ENCODE peak calls at places on chromosomes 12 and 14, in four cellular contexts. One of them, this sample, is unnamed.

GRCh38 chr14:77099425-77100167 is 1.5 kb downstream of the CIPC start:
- DNase-seq in left lung: no peak
- DNase-seq in osteocyte: no peak
- DNase-seq in upper lobe of right lung: no peak
- DNase-seq in this sample: no peak

GRCh38 chr12:53506450-53506785 is 866 bp downstream of the NPFF start:
- DNase-seq in left lung: no peak
- DNase-seq in osteocyte: no peak
- DNase-seq in upper lobe of right lung: no peak
- DNase-seq in this sample: no peak

GRCh38 chr12:18895540-18895939 is 157.6 kb downstream of the CAPZA3 start:
- DNase-seq in left lung: no peak
- DNase-seq in osteocyte: no peak
- DNase-seq in upper lobe of right lung: no peak
- DNase-seq in this sample: no peak

GRCh38 chr12:5586201-5586600 is 154.3 kb downstream of the NTF3 start:
- DNase-seq in left lung: no peak
- DNase-seq in osteocyte: no peak
- DNase-seq in upper lobe of right lung: no peak
- DNase-seq in this sample: no peak

GRCh38 chr12:6461401-6462233 is 8.9 kb downstream of the VAMP1 start:
- DNase-seq in left lung: peak; percentile 83
- DNase-seq in osteocyte: no peak
- DNase-seq in upper lobe of right lung: peak; percentile 83
- DNase-seq in this sample: peak; percentile 68

GRCh38 chr12:105285378-105285777 is 45.1 kb upstream of the C12orf75 start:
- DNase-seq in left lung: no peak
- DNase-seq in osteocyte: no peak
- DNase-seq in upper lobe of right lung: no peak
- DNase-seq in this sample: no peak

GRCh38 chr12:108843187-108843586 is 14.2 kb downstream of the SSH1 start:
- DNase-seq in left lung: no peak
- DNase-seq in osteocyte: no peak
- DNase-seq in upper lobe of right lung: no peak
- DNase-seq in this sample: no peak

GRCh38 chr12:111775205-111776193 is 8.8 kb downstream of the ALDH2 start:
- DNase-seq in left lung: peak; percentile 92
- DNase-seq in osteocyte: no peak
- DNase-seq in upper lobe of right lung: peak; percentile 92
- DNase-seq in this sample: no peak

GRCh38 chr12:34033628-34034296 is 11.5 kb downstream of the ALG10 start:
- DNase-seq in left lung: no peak
- DNase-seq in osteocyte: no peak
- DNase-seq in upper lobe of right lung: no peak
- DNase-seq in this sample: no peak

GRCh38 chr14:75277796-75278421 is 719 bp upstream of the FOS start:
- DNase-seq in left lung: no peak
- DNase-seq in osteocyte: no peak
- DNase-seq in upper lobe of right lung: no peak
- DNase-seq in this sample: no peak

GRCh38 chr12:15688202-15688736 is 100.9 kb downstream of the EPS8 start:
- DNase-seq in left lung: peak; percentile 47
- DNase-seq in osteocyte: peak; percentile 88
- DNase-seq in upper lobe of right lung: peak; percentile 77
- DNase-seq in this sample: no peak

GRCh38 chr12:47785887-47786661 is 13.0 kb downstream of the SLC48A1 start:
- DNase-seq in left lung: no peak
- DNase-seq in osteocyte: no peak
- DNase-seq in upper lobe of right lung: no peak
- DNase-seq in this sample: no peak

GRCh38 chr12:26293612-26294011 is 98.2 kb downstream of the SSPN start:
- DNase-seq in left lung: no peak
- DNase-seq in osteocyte: no peak
- DNase-seq in upper lobe of right lung: no peak
- DNase-seq in this sample: no peak

GRCh38 chr14:75821828-75822521 is 159.8 kb downstream of the TGFB3 start:
- DNase-seq in left lung: peak; percentile 36
- DNase-seq in osteocyte: no peak
- DNase-seq in upper lobe of right lung: no peak
- DNase-seq in this sample: no peak

GRCh38 chr12:19148860-19149259 is 19.3 kb downstream of the PLEKHA5 start:
- DNase-seq in left lung: no peak
- DNase-seq in osteocyte: no peak
- DNase-seq in upper lobe of right lung: no peak
- DNase-seq in this sample: no peak

GRCh38 chr12:42410345-42410744 is 84.4 kb downstream of the PPHLN1 start:
- DNase-seq in left lung: no peak
- DNase-seq in osteocyte: no peak
- DNase-seq in upper lobe of right lung: no peak
- DNase-seq in this sample: no peak

GRCh38 chr14:22753586-22753985 is 12.9 kb upstream of the OXA1L start:
- DNase-seq in left lung: no peak
- DNase-seq in osteocyte: no peak
- DNase-seq in upper lobe of right lung: no peak
- DNase-seq in this sample: no peak

GRCh38 chr14:90676859-90677258 is 139.4 kb downstream of the TTC7B start:
- DNase-seq in left lung: no peak
- DNase-seq in osteocyte: no peak
- DNase-seq in upper lobe of right lung: no peak
- DNase-seq in this sample: no peak

GRCh38 chr12:18246057-18246456 is 15.3 kb upstream of the PIK3C2G start:
- DNase-seq in left lung: no peak
- DNase-seq in osteocyte: no peak
- DNase-seq in upper lobe of right lung: no peak
- DNase-seq in this sample: no peak

GRCh38 chr12:102023343-102023930 is 38.4 kb downstream of the WASHC3 start:
- DNase-seq in left lung: no peak
- DNase-seq in osteocyte: no peak
- DNase-seq in upper lobe of right lung: no peak
- DNase-seq in this sample: no peak

GRCh38 chr12:113358381-113359132 is at the start of gene PLBD2:
- DNase-seq in left lung: peak; percentile 96
- DNase-seq in osteocyte: peak; percentile 98
- DNase-seq in upper lobe of right lung: peak; percentile 97
- DNase-seq in this sample: peak; percentile 88

DNA sequence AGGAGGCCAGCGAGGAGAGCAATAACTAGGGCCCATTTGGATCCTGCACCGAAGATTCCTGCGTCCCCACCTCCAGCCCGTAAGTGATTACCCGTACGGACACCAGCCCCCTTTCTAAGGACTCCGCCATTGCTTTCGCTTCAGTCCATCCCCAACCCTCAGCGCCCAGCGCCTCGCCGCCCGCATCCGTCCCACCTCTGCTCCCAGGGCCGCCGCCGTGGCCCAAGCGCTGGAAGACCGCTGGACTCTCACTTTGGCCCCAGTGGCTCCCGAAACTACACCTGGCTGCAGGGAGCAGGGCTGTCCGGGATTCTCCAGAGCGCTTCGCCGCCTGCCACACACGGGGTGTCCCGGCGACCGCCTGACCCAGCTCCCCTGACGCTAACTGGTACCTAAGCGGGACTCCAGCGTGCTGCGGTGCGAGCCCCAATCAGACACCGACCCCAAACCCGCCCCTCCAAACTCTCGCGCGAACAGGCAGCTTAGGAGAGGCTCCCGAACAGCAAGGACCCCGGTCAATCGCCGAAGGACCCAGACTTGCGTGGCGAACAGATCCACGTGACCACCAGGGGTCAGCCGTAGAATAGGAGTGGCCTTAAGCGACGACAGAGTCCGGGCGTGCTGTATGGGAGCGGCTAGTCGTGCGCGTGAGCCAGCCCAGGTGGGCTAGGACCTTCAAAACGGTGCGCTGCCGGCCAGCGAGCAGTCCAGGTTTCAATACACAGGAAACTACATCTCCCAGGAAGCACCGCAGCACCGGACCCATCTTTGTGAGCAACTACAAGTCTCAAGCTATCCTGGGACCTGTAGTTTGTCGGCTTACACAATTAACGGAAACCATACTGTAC is at the start of gene CNPY2:
- DNase-seq in left lung: peak; percentile 97
- DNase-seq in osteocyte: peak; percentile 98
- DNase-seq in upper lobe of right lung: peak; percentile 98
- DNase-seq in this sample: peak; percentile 87
- TF ChIP-seq CTCF in left lung: peak; percentile 20
- TF ChIP-seq CTCF in osteocyte: no peak
- TF ChIP-seq CTCF in upper lobe of right lung: no peak
- TF ChIP-seq CTCF in this sample: no peak

GRCh38 chr14:29222671-29223268 is 456.2 kb downstream of the FOXG1 start:
- DNase-seq in left lung: no peak
- DNase-seq in osteocyte: no peak
- DNase-seq in upper lobe of right lung: no peak
- DNase-seq in this sample: no peak
- TF ChIP-seq CTCF in left lung: no peak
- TF ChIP-seq CTCF in osteocyte: peak; percentile 54
- TF ChIP-seq CTCF in upper lobe of right lung: peak; percentile 45
- TF ChIP-seq CTCF in this sample: no peak

DNA sequence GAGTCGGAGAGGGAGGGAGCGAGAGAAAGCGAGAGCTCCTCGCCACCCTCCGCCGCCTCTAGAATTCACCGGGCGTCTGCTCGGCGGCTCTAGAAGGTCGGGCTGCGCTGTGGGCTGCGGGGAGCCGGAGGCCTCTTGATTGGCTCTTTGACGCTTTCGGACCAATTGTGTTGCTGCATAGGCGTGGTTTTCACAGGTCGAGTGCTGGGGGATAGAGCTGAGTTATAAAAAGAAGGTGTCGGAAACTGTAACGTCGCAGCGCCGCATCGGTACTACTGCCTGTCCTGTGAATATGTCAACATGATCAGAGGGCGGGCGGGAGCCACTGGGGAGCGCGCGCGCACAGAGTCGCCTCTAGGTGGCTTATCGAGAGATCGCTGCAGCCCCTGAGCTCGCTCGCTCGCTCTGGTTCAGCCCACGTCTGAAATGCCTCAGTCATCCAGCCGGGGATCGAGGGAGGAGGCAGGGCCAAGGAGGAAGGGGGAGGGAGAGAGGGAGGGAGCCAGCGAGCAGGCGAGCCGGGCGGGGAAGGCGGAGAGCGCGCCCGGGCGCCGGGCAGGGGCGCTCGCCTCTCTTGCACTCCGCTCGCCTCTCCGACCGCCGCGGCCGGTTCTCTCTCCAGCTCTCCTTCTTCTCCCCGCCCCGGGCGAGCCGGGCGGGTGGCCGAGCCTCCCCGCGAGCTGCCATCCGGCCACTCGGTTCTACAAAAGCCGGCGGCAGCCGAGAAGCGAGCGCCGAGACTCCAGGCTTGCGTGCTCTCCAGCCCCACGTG is at the start of gene TBX3:
- DNase-seq in left lung: peak; percentile 88
- DNase-seq in osteocyte: peak; percentile 91
- DNase-seq in upper lobe of right lung: peak; percentile 89
- DNase-seq in this sample: no peak
- TF ChIP-seq CTCF in left lung: peak; percentile 54
- TF ChIP-seq CTCF in osteocyte: peak; percentile 61
- TF ChIP-seq CTCF in upper lobe of right lung: peak; percentile 61
- TF ChIP-seq CTCF in this sample: no peak

DNA sequence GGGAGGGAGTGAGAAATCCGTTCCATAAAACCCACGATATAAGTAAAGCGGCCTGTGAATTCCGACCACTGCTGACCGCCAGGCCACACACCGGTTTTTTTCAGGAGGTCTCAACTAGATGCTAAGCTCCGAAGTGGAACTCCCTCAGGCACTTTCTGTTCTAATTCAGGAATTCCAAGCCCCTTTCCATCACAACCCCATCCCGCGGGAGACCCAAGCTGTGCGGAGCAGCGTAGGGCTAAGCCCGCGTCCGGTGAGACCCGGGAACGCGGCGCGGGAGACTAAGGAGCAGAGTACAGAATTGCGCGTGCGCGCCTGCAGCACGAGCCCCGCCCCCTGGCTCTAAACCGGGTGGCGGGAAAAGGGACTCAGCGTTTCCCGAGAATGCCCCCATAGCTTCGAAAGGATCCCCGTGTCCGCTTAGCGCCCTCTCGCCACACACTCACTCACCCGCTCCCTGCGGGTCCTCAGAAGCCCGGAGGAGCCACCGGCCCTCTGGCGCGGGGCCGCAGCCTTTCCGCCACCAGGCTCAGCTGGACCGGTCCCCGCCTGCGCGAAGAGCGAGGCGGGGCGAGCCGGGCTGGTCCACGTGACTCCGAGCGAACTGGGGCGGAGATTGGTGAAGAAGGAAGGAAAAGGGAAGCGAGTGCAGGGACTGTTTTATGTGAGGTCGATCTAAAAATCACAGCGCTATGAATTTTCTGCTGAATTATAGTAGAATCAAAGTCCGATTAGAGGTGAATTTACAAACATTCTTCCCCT is at the start of gene TIMELESS:
- DNase-seq in left lung: peak; percentile 93
- DNase-seq in osteocyte: peak; percentile 96
- DNase-seq in upper lobe of right lung: peak; percentile 95
- DNase-seq in this sample: peak; percentile 83
- TF ChIP-seq CTCF in left lung: peak; percentile 23
- TF ChIP-seq CTCF in osteocyte: no peak
- TF ChIP-seq CTCF in upper lobe of right lung: no peak
- TF ChIP-seq CTCF in this sample: no peak

GRCh38 chr12:124273630-124274029 is 21.3 kb upstream of the RFLNA start:
- DNase-seq in left lung: no peak
- DNase-seq in osteocyte: no peak
- DNase-seq in upper lobe of right lung: no peak
- DNase-seq in this sample: no peak
- TF ChIP-seq CTCF in left lung: peak; percentile 17
- TF ChIP-seq CTCF in osteocyte: no peak
- TF ChIP-seq CTCF in upper lobe of right lung: peak; percentile 16
- TF ChIP-seq CTCF in this sample: no peak

GRCh38 chr12:75087656-75088055 is 122.0 kb downstream of the KCNC2 start:
- DNase-seq in left lung: no peak
- DNase-seq in osteocyte: no peak
- DNase-seq in upper lobe of right lung: no peak
- DNase-seq in this sample: no peak
- TF ChIP-seq CTCF in left lung: no peak
- TF ChIP-seq CTCF in osteocyte: no peak
- TF ChIP-seq CTCF in upper lobe of right lung: peak; percentile 9
- TF ChIP-seq CTCF in this sample: no peak

GRCh38 chr12:58395056-58395455 is 453.7 kb downstream of the ATP23 start:
- DNase-seq in left lung: no peak
- DNase-seq in osteocyte: no peak
- DNase-seq in upper lobe of right lung: no peak
- DNase-seq in this sample: no peak

GRCh38 chr12:58393152-58393551 is 451.8 kb downstream of the ATP23 start:
- DNase-seq in left lung: no peak
- DNase-seq in osteocyte: no peak
- DNase-seq in upper lobe of right lung: no peak
- DNase-seq in this sample: no peak

GRCh38 chr12:58395470-58395869 is 454.1 kb downstream of the ATP23 start:
- DNase-seq in left lung: no peak
- DNase-seq in osteocyte: no peak
- DNase-seq in upper lobe of right lung: no peak
- DNase-seq in this sample: no peak
- TF ChIP-seq CTCF in left lung: no peak
- TF ChIP-seq CTCF in osteocyte: no peak
- TF ChIP-seq CTCF in upper lobe of right lung: no peak
- TF ChIP-seq CTCF in this sample: no peak

This sample was measured in natural killer cell.